ENCODE peak calls at places on chromosomes 1 and 21, in six cellular contexts. K, B, H, Y, S and J are unnamed samples. For H3K27me3 and H3K4me1, the result is how much of the 10 kb centered on the place peaks cover.

GRCh38 chr1:46488343-46489168 is 1.1 kb upstream of the DMBX1 start:
- DNase-seq in K (no peak), B (peak), H (no peak), Y (peak), S (peak), J (no peak)

GRCh38 chr1:84847253-84848247 is 45.5 kb downstream of the LPAR3 start:
- DNase-seq in K (no peak), B (no peak), H (peak), Y (peak), S (no peak), J (peak)

GRCh38 chr1:51058863-51059262 is 43.2 kb upstream of the C1orf185 start:
- DNase-seq in K (peak), B (peak), H (no peak), Y (peak), S (peak), J (peak)

GRCh38 chr1:187474266-187474665 is 645.5 kb downstream of the PLA2G4A start:
- DNase-seq in K (no peak), B (no peak), H (no peak), Y (no peak), S (no peak), J (peak)

GRCh38 chr1:230067871-230068814 is 1.1 kb downstream of the GALNT2 start:
- DNase-seq in K (peak), B (peak), H (peak), Y (peak), S (peak), J (peak)

GRCh38 chr1:44926311-44926781 is 60.0 kb downstream of the EIF2B3 start:
- DNase-seq in K (no peak), B (no peak), H (no peak), Y (no peak), S (no peak), J (no peak)

GRCh38 chr1:192170196-192170984 is 12.1 kb downstream of the RGS18 start:
- DNase-seq in K (no peak), B (no peak), H (no peak), Y (no peak), S (no peak), J (peak)

GRCh38 chr1:35855016-35855700 is 27.9 kb upstream of the AGO1 start:
- DNase-seq in K (no peak), B (peak), H (no peak), Y (no peak), S (peak), J (no peak)

GRCh38 chr1:244067893-244068292 is 16.8 kb downstream of the ZBTB18 start:
- DNase-seq in K (no peak), B (no peak), H (peak), Y (peak), S (no peak), J (no peak)

GRCh38 chr21:35965699-35966098 is 94.6 kb downstream of the SETD4 start:
- DNase-seq in K (no peak), B (no peak), H (no peak), Y (no peak), S (no peak), J (no peak)

GRCh38 chr1:41501581-41501980 is 17.1 kb upstream of the EDN2 start:
- DNase-seq in K (no peak), B (no peak), H (no peak), Y (no peak), S (peak), J (no peak)

GRCh38 chr21:46027855-46028493 is 46.4 kb downstream of the COL6A1 start:
- DNase-seq in K (no peak), B (no peak), H (no peak), Y (no peak), S (no peak), J (peak)

GRCh38 chr1:210536263-210536961 is 207.7 kb downstream of the HHAT start:
- DNase-seq in K (no peak), B (peak), H (no peak), Y (no peak), S (no peak), J (no peak)

GRCh38 chr1:177665935-177666334 is 303.9 kb downstream of the SEC16B start:
- DNase-seq in K (no peak), B (no peak), H (no peak), Y (no peak), S (no peak), J (no peak)
- H3K27me3 ChIP-seq in K (under half), B (under half), H (under half), Y (under half), S (under half), J (under half)

DNA sequence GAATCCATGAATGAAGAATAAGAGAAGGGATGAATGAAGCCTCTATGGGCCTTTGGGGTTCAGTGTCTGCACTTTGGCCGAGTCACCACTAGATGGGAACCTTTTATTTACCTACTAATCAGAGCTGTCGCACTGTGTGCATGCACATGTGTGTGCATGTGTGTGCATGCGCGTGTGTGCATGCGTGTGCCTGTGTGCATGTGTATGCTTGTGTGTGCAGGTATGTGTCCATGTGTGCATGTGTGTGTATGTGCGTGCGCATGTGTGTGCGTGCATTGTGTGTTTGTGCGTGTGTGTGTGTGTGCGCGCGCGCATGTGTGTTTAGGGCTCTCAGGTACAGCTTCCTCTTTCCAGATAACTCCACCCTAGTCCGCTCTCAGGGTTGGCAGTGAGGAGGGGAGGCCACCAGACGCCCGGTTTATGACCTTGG is 20.4 kb upstream of the UBXN10 start:
- DNase-seq in K (no peak), B (peak), H (no peak), Y (peak), S (peak), J (peak)
- TF ChIP-seq CTCF in K (peak), B (peak), H (peak), Y (peak), S (peak), J (peak)

GRCh38 chr1:60390593-60391282 is 317.2 kb upstream of the C1orf87 start:
- DNase-seq in K (no peak), B (no peak), H (no peak), Y (no peak), S (no peak), J (no peak)

GRCh38 chr1:60387175-60387574 is 313.6 kb upstream of the C1orf87 start:
- DNase-seq in K (no peak), B (no peak), H (no peak), Y (no peak), S (no peak), J (no peak)

GRCh38 chr1:60388092-60388987 is 314.8 kb upstream of the C1orf87 start:
- DNase-seq in K (no peak), B (no peak), H (no peak), Y (no peak), S (peak), J (peak)

GRCh38 chr1:60386259-60386658 is 312.7 kb upstream of the C1orf87 start:
- DNase-seq in K (no peak), B (no peak), H (no peak), Y (no peak), S (no peak), J (no peak)
- H3K4me1 ChIP-seq in K (under half), B (under half), H (under half), Y (under half), S (under half), J (under half)

DNA sequence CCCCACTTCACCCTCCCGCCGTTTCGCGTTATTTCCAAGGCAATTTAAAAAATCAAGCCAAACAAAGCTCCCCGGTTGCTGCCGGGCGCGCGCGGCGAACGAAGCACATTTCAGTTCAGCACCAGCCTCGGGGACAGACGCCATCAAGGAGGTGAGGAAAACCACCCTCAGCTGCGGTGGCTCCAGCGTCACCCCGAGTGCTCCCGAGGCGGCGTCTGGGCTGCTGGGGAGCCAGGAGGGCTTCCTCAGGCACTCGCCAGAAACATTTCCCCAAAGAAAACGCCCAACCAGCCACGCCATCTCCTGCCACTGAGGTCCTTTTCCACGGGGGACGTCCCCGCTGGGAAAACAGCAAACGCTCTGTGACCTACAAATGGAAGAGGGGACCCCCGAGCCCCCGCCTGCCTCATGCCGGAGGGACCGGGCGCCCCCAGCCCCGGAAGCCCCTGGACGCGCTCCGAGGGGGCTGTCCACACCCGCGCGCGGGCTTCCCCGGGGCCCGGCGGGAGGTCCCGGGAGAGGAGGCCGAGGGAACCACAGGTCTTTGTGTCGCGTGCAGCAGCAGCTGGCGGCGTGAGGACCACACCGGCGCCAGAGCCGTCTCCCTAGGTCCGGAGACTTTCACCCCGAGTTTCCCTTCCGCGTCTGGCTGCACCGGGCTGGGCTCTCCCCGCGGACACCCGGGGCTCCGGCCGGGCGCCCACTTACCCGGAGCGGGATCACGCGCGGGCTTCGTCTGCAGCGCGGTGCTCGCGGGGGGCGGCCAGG is 446 bp downstream of the GNG4 start:
- DNase-seq in K (peak), B (peak), H (peak), Y (peak), S (peak), J (peak)
- H3K27me3 ChIP-seq in K (under half), B (under half), H (under half), Y (under half), S (half or more), J (half or more)

DNA sequence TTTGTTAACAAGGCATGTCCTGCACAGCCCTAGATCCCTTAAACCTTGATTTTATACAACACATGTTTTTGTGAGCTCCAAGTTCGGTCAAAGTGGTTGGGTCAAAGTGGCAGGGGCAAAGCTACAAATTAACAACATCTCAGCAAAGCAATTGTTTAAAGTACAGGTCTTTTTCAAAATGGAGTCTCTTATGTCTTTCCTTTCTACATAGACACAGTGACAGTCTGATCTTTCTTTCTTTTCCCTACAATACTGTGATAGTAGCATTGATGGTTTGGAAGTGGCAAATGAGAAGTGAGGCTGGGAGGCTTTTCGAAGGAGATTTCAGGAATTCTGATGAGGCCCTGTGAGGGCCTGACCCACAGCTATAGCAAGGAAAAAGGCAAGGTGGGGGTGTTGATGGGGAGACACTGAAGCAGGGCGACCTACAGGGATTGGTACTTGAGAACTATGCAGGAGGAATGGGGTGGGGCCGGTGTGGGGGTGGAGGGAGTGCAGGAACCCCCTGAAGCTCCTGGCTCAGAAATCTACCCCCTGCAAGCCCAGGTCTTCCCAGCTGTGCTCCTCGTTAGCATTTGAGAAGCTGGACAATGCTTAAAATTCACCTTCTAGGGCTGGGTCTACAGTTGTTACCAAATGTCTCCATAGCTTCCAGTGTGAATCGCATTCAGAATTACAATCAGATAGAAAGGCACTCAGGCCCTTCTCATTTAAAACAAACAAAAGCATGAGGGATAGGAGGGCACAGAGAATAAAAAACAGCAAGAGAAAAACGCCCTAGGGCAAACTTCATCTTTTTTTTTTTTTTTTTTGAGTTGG is 102.6 kb upstream of the PPM1J start:
- DNase-seq in K (no peak), B (peak), H (no peak), Y (no peak), S (peak), J (no peak)
- TF ChIP-seq CTCF in K (no peak), B (no peak), H (no peak), Y (no peak), S (no peak), J (no peak)